ENCODE peak calls at places on chromosomes 4 and X, in seven cellular contexts. N, D, A, K, W, R and Y are unnamed samples.

GRCh38 chr4:83855044-83855443 is 319.1 kb downstream of the GPAT3 start:
- DNase-seq in N (no peak), D (no peak), A (no peak), K (peak), W (no peak), R (no peak), Y (peak)

GRCh38 chrX:153906126-153906917 is 1.8 kb downstream of the AVPR2 start:
- DNase-seq in N (no peak), D (no peak), A (no peak), K (no peak), W (no peak), R (no peak), Y (no peak)

GRCh38 chr4:69322055-69322454 is 41.8 kb downstream of the UGT2B28 start:
- DNase-seq in N (no peak), D (no peak), A (no peak), K (peak), W (no peak), R (no peak), Y (no peak)

GRCh38 chrX:21590012-21590776 is 67.9 kb downstream of the KLHL34 start:
- DNase-seq in N (no peak), D (no peak), A (no peak), K (no peak), W (no peak), R (no peak), Y (no peak)

GRCh38 chrX:100072286-100072685 is 337.8 kb downstream of the PCDH19 start:
- DNase-seq in N (no peak), D (no peak), A (no peak), K (no peak), W (no peak), R (no peak), Y (no peak)

GRCh38 chrX:132165651-132166050 is 37.8 kb upstream of the FRMD7 start:
- DNase-seq in N (no peak), D (no peak), A (no peak), K (no peak), W (no peak), R (no peak), Y (no peak)

GRCh38 chr4:22485751-22486150 is 30.1 kb downstream of the ADGRA3 start:
- DNase-seq in N (no peak), D (peak), A (no peak), K (no peak), W (no peak), R (no peak), Y (no peak)

GRCh38 chr4:158814636-158815035 is 45.8 kb downstream of the FNIP2 start:
- DNase-seq in N (no peak), D (no peak), A (no peak), K (no peak), W (no peak), R (no peak), Y (no peak)

GRCh38 chrX:119036369-119037029 is 36.3 kb upstream of the CT47C1 start:
- DNase-seq in N (no peak), D (no peak), A (no peak), K (no peak), W (no peak), R (no peak), Y (no peak)

GRCh38 chr4:174286870-174287269 is 3.2 kb downstream of the CEP44 start:
- DNase-seq in N (no peak), D (no peak), A (no peak), K (no peak), W (no peak), R (no peak), Y (no peak)

GRCh38 chrX:16638533-16638932 is 11.4 kb upstream of the S100G start:
- DNase-seq in N (no peak), D (no peak), A (no peak), K (no peak), W (no peak), R (no peak), Y (no peak)

GRCh38 chr4:91598696-91599095 is 705.1 kb upstream of the GRID2 start:
- DNase-seq in N (no peak), D (no peak), A (no peak), K (no peak), W (no peak), R (no peak), Y (no peak)

GRCh38 chr4:8685831-8686230 is 93.3 kb downstream of the CPZ start:
- DNase-seq in N (no peak), D (no peak), A (no peak), K (no peak), W (no peak), R (no peak), Y (no peak)

GRCh38 chr4:11904117-11904535 is 475.4 kb upstream of the HS3ST1 start:
- DNase-seq in N (no peak), D (no peak), A (no peak), K (no peak), W (peak), R (no peak), Y (no peak)

GRCh38 chr4:139734201-139734874 is 68.7 kb downstream of the MGST2 start:
- DNase-seq in N (peak), D (no peak), A (no peak), K (no peak), W (no peak), R (no peak), Y (peak)

GRCh38 chr4:26173619-26174018 is 147.2 kb upstream of the RBPJ start:
- DNase-seq in N (no peak), D (no peak), A (no peak), K (no peak), W (no peak), R (no peak), Y (no peak)

GRCh38 chrX:7059214-7059838 is 88.2 kb upstream of the STS start:
- DNase-seq in N (no peak), D (no peak), A (peak), K (no peak), W (no peak), R (no peak), Y (no peak)

GRCh38 chr4:71992571-71992970 is 39.2 kb upstream of the NPFFR2 start:
- DNase-seq in N (no peak), D (no peak), A (no peak), K (no peak), W (no peak), R (no peak), Y (no peak)

GRCh38 chrX:148270499-148270898 is 229.9 kb upstream of the AFF2 start:
- DNase-seq in N (no peak), D (no peak), A (no peak), K (no peak), W (no peak), R (no peak), Y (no peak)

GRCh38 chr4:3879681-3880594 is 113.8 kb downstream of the ADRA2C start:
- DNase-seq in N (no peak), D (no peak), A (no peak), K (no peak), W (no peak), R (no peak), Y (no peak)

GRCh38 chr4:147910315-147910714 is 178.4 kb downstream of the ARHGAP10 start:
- DNase-seq in N (no peak), D (no peak), A (no peak), K (no peak), W (no peak), R (no peak), Y (no peak)

GRCh38 chr4:102299302-102299701 is 46.0 kb downstream of the SLC39A8 start:
- DNase-seq in N (no peak), D (no peak), A (no peak), K (no peak), W (no peak), R (no peak), Y (no peak)

GRCh38 chrX:128728943-128729342 is 676.7 kb upstream of the ACTRT1 start:
- DNase-seq in N (no peak), D (no peak), A (no peak), K (no peak), W (no peak), R (no peak), Y (no peak)

GRCh38 chr4:184807797-184808718 is 17.7 kb downstream of the ACSL1 start:
- DNase-seq in N (peak), D (peak), A (no peak), K (no peak), W (no peak), R (no peak), Y (no peak)

GRCh38 chr4:145179201-145179860 is 1.1 kb downstream of the OTUD4 start:
- DNase-seq in N (peak), D (peak), A (peak), K (no peak), W (peak), R (peak), Y (no peak)

GRCh38 chr4:186225848-186226247 is 1.5 kb upstream of the KLKB1 start:
- DNase-seq in N (no peak), D (no peak), A (no peak), K (no peak), W (no peak), R (no peak), Y (no peak)